ENCODE peak calls at places on chromosomes 16 and 17, in ten cellular contexts. B, N, A, D, L, F, E, Q, U and M are unnamed samples.

GRCh38 chr17:17576772-17577234 is 14.7 kb downstream of the PEMT start:
- DNase-seq in U (peak), B (no peak), A (no peak), Q (no peak), F (no peak), L (no peak), N (no peak), D (no peak), E (no peak), M (no peak)

GRCh38 chr16:68065716-68066305 is 19.4 kb upstream of the NFATC3 start:
- DNase-seq in F (no peak), E (no peak), B (no peak), A (no peak), U (peak), Q (no peak), N (no peak), L (peak), D (no peak), M (no peak)

GRCh38 chr16:3190949-3191353 is 2.9 kb downstream of the OR1F1 start:
- DNase-seq in B (no peak), E (no peak), A (no peak), U (no peak), F (peak), N (no peak), Q (no peak), D (no peak), L (peak), M (no peak)

GRCh38 chr16:57184113-57184512 is 1.7 kb downstream of the PSME3IP1 start:
- DNase-seq in L (no peak), F (no peak), B (no peak), Q (no peak), N (no peak), D (no peak), E (no peak), A (no peak), U (no peak), M (no peak)

GRCh38 chr17:70484050-70484449 is 314.7 kb downstream of the KCNJ2 start:
- DNase-seq in B (no peak), E (no peak), F (no peak), D (no peak), Q (no peak), N (no peak), L (no peak), U (no peak), A (no peak), M (no peak)

GRCh38 chr16:8905168-8905762 is 23.1 kb downstream of the LITAFD start:
- DNase-seq in E (no peak), Q (no peak), L (peak), F (peak), B (peak), N (no peak), A (no peak), U (peak), D (no peak), M (no peak)

GRCh38 chr17:49290690-49291326 is 60.2 kb upstream of the PHOSPHO1 start:
- DNase-seq in F (peak), L (peak), A (no peak), U (peak), Q (peak), E (no peak), B (peak), D (no peak), N (peak), M (no peak)

GRCh38 chr17:2108170-2108569 is 53.3 kb downstream of the HIC1 start:
- DNase-seq in N (no peak), Q (no peak), D (no peak), B (no peak), A (no peak), U (peak), E (no peak), F (no peak), L (no peak), M (no peak)

GRCh38 chr17:55769625-55770000 is 18.8 kb downstream of the PCTP start:
- DNase-seq in E (no peak), L (no peak), N (no peak), F (peak), Q (no peak), B (no peak), D (no peak), U (peak), A (no peak), M (no peak)

GRCh38 chr16:12160815-12161550 is 184.4 kb downstream of the SNX29 start:
- DNase-seq in N (no peak), E (no peak), A (no peak), F (no peak), U (no peak), D (no peak), Q (no peak), L (no peak), B (no peak), M (no peak)

GRCh38 chr16:8567355-8568230 is 22.7 kb downstream of the TMEM114 start:
- DNase-seq in F (peak), D (peak), L (peak), N (peak), E (peak), U (peak), A (peak), B (peak), Q (peak), M (peak)